ENCODE peak calls at places on chromosomes 3 and 15, in eight cellular contexts. F, I, L, D, N, M, J and U are unnamed samples.

GRCh38 chr3:139655880-139656279 is 21.9 kb downstream of the NMNAT3 start:
- DNase-seq in F (no peak), I (peak; percentile 10), L (peak; percentile 16), D (no peak), N (no peak), M (peak; percentile 16), J (no peak), U (no peak)

GRCh38 chr3:184429786-184430185 is 49.9 kb downstream of the CHRD start:
- DNase-seq in F (no peak), I (no peak), L (no peak), D (no peak), N (no peak), M (no peak), J (no peak), U (no peak)

GRCh38 chr3:178915365-178915764 is 156.2 kb downstream of the ZMAT3 start:
- DNase-seq in F (no peak), I (no peak), L (no peak), D (no peak), N (no peak), M (no peak), J (no peak), U (no peak)

GRCh38 chr15:29034151-29034550 is 148.4 kb downstream of the APBA2 start:
- DNase-seq in F (no peak), I (peak; percentile 17), L (no peak), D (no peak), N (peak; percentile 10), M (no peak), J (no peak), U (no peak)

GRCh38 chr15:45585069-45585468 is 2.1 kb upstream of the BLOC1S6 start:
- DNase-seq in F (no peak), I (no peak), L (no peak), D (no peak), N (no peak), M (no peak), J (no peak), U (no peak)

GRCh38 chr15:40763801-40764765 is at the start of gene GCHFR:
- DNase-seq in F (no peak), I (peak; percentile 59), L (no peak), D (peak; percentile 92), N (no peak), M (peak; percentile 33), J (peak; percentile 74), U (peak; percentile 78)

GRCh38 chr15:49436786-49437185 is 13.7 kb downstream of the FGF7 start:
- DNase-seq in F (no peak), I (no peak), L (no peak), D (no peak), N (no peak), M (no peak), J (no peak), U (no peak)

GRCh38 chr3:14401692-14402303 is 608 bp upstream of the SLC6A6 start:
- DNase-seq in F (no peak), I (no peak), L (no peak), D (peak; percentile 71), N (no peak), M (no peak), J (no peak), U (no peak)

DNA sequence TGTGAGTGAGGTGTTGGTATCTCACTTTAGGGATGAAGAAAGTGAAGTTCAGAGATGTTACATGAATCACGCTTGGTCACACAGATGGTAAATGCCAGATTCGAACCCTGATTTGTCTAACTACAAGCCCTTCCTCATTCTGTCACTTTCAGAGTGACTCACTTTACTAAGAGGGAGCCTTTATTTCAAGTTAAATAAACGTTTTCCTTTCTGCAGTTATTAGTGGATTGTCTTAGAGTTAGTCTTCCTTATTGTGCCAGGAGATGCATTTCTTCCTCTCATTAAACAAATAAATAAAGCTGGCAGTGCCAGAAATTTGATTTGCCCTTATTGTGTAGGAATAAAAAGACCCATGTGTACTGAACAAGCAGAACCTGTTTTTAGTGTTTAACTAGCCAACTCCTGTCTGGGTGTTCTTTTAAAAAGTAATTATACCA is 162.5 kb downstream of the AKAP13 start:
- DNase-seq in F (no peak), I (no peak), L (peak; percentile 68), D (no peak), N (no peak), M (peak; percentile 14), J (no peak), U (no peak)
- H3K4me3 ChIP-seq in F (no peak overlapping the region), I (no peak overlapping the region), L (no peak overlapping the region), D (no peak overlapping the region), N (no peak overlapping the region), M (no peak overlapping the region), J (no peak overlapping the region), U (no peak overlapping the region)

GRCh38 chr3:143847787-143848631 is at the start of gene SLC9A9:
- DNase-seq in F (peak; percentile 28), I (peak; percentile 73), L (peak; percentile 83), D (peak; percentile 67), N (peak; percentile 73), M (peak; percentile 86), J (peak; percentile 37), U (no peak)

GRCh38 chr3:143849854-143850549 is 1.7 kb upstream of the SLC9A9 start:
- DNase-seq in F (no peak), I (peak; percentile 92), L (peak; percentile 95), D (no peak), N (peak; percentile 77), M (peak; percentile 93), J (no peak), U (no peak)

GRCh38 chr3:143850877-143851276 is 2.6 kb upstream of the SLC9A9 start:
- DNase-seq in F (no peak), I (no peak), L (peak; percentile 54), D (no peak), N (no peak), M (peak; percentile 48), J (no peak), U (no peak)

GRCh38 chr3:143851331-143852017 is 3.2 kb upstream of the SLC9A9 start:
- DNase-seq in F (no peak), I (no peak), L (peak; percentile 86), D (no peak), N (no peak), M (no peak), J (no peak), U (no peak)

GRCh38 chr3:143848707-143849106 is 439 bp upstream of the SLC9A9 start:
- DNase-seq in F (no peak), I (no peak), L (no peak), D (no peak), N (no peak), M (no peak), J (no peak), U (no peak)
- H3K4me3 ChIP-seq in F (peak overlapping the region; percentile 76), I (peak overlapping the region; percentile 73), L (no peak overlapping the region), D (peak overlapping the region; percentile 55), N (peak overlapping the region; percentile 68), M (peak overlapping the region; percentile 76), J (no peak overlapping the region), U (peak overlapping the region; percentile 72)

GRCh38 chr3:49723631-49724551 is at the start of gene GMPPB:
- DNase-seq in F (peak; percentile 94), I (peak; percentile 96), L (peak; percentile 88), D (peak; percentile 97), N (peak; percentile 98), M (peak; percentile 96), J (peak; percentile 99), U (peak; percentile 98)

GRCh38 chr3:49722896-49723295 is 855 bp downstream of the GMPPB start:
- DNase-seq in F (no peak), I (no peak), L (no peak), D (peak; percentile 70), N (no peak), M (no peak), J (no peak), U (peak; percentile 18)

GRCh38 chr3:49721861-49722781 is 1.6 kb downstream of the GMPPB start:
- DNase-seq in F (peak; percentile 17), I (no peak), L (no peak), D (no peak), N (no peak), M (no peak), J (no peak), U (no peak)

GRCh38 chr3:49724586-49724985 is 835 bp upstream of the GMPPB start:
- DNase-seq in F (no peak), I (no peak), L (peak; percentile 18), D (peak; percentile 73), N (no peak), M (peak; percentile 39), J (peak; percentile 29), U (peak; percentile 15)

GRCh38 chr3:49723301-49723630 is 485 bp downstream of the GMPPB start:
- DNase-seq in F (no peak), I (peak; percentile 33), L (peak; percentile 55), D (peak; percentile 84), N (no peak), M (peak; percentile 28), J (peak; percentile 58), U (peak; percentile 51)
- H3K4me3 ChIP-seq in F (peak overlapping the region; percentile 85), I (peak overlapping the region; percentile 99), L (peak overlapping the region; percentile 86), D (peak overlapping the region; percentile 94), N (peak overlapping the region; percentile 68), M (peak overlapping the region; percentile 99), J (peak overlapping the region; percentile 80), U (peak overlapping the region; percentile 96)

GRCh38 chr15:73891328-73891975 is 18.1 kb downstream of the TBC1D21 start:
- DNase-seq in F (no peak), I (no peak), L (no peak), D (no peak), N (no peak), M (no peak), J (no peak), U (no peak)

GRCh38 chr15:73889725-73890124 is 16.4 kb downstream of the TBC1D21 start:
- DNase-seq in F (no peak), I (no peak), L (no peak), D (no peak), N (no peak), M (no peak), J (no peak), U (no peak)

GRCh38 chr15:73889053-73889452 is 15.7 kb downstream of the TBC1D21 start:
- DNase-seq in F (no peak), I (no peak), L (no peak), D (no peak), N (no peak), M (no peak), J (no peak), U (no peak)

GRCh38 chr15:73894133-73894814 is 20.9 kb downstream of the TBC1D21 start:
- DNase-seq in F (no peak), I (no peak), L (no peak), D (no peak), N (no peak), M (no peak), J (no peak), U (no peak)

GRCh38 chr15:73892446-73893226 is 19.3 kb downstream of the TBC1D21 start:
- DNase-seq in F (no peak), I (no peak), L (no peak), D (no peak), N (no peak), M (no peak), J (no peak), U (no peak)
- H3K4me3 ChIP-seq in F (no peak overlapping the region), I (no peak overlapping the region), L (no peak overlapping the region), D (no peak overlapping the region), N (no peak overlapping the region), M (no peak overlapping the region), J (no peak overlapping the region), U (no peak overlapping the region)

GRCh38 chr15:42057744-42058646 is 36.4 kb downstream of the PLA2G4D start:
- DNase-seq in F (no peak), I (no peak), L (peak; percentile 52), D (peak; percentile 69), N (no peak), M (no peak), J (no peak), U (no peak)
- H3K4me3 ChIP-seq in F (no peak overlapping the region), I (peak overlapping the region; percentile 24), L (no peak overlapping the region), D (no peak overlapping the region), N (no peak overlapping the region), M (no peak overlapping the region), J (no peak overlapping the region), U (no peak overlapping the region)